ENCODE peak calls at places on chromosome 4, in seven cellular contexts. M, I, G, K, T, A and V are unnamed samples.

GRCh38 chr4:109562457-109563237 is 2.6 kb downstream of the MCUB start:
- DNase-seq in T (no peak), I (no peak), M (no peak), G (no peak), A (no peak), K (no peak), V (no peak)

GRCh38 chr4:77625485-77625884 is 19.9 kb downstream of the CXCL13 start:
- DNase-seq in M (no peak), G (no peak), I (no peak), K (no peak), T (no peak), A (no peak), V (no peak)

GRCh38 chr4:178881937-178882336 is 1439.7 kb upstream of the AGA start:
- DNase-seq in I (no peak), G (no peak), A (no peak), T (no peak), M (no peak), K (no peak), V (no peak)

GRCh38 chr4:8790749-8791148 is 80.9 kb downstream of the HMX1 start:
- DNase-seq in A (no peak), K (no peak), G (no peak), I (no peak), T (no peak), M (no peak), V (no peak)

GRCh38 chr4:8353912-8354453 is 84.4 kb downstream of the HTRA3 start:
- DNase-seq in G (no peak), M (peak; percentile 77), A (peak; percentile 78), I (no peak), K (peak; percentile 53), T (no peak), V (no peak)

GRCh38 chr4:113708250-113708649 is 53.3 kb downstream of the CAMK2D start:
- DNase-seq in A (peak; percentile 29), G (no peak), T (no peak), K (no peak), I (no peak), M (no peak), V (peak; percentile 15)

GRCh38 chr4:113145519-113146291 is 96.3 kb downstream of the ANK2 start:
- DNase-seq in G (no peak), M (no peak), T (no peak), I (no peak), A (no peak), K (no peak), V (no peak)

GRCh38 chr4:165461176-165461835 is 82.5 kb downstream of the CPE start:
- DNase-seq in I (no peak), K (no peak), A (peak; percentile 75), T (no peak), G (no peak), M (peak; percentile 65), V (no peak)

GRCh38 chr4:31194823-31195222 is 474.7 kb downstream of the PCDH7 start:
- DNase-seq in M (no peak), I (no peak), G (no peak), K (no peak), A (no peak), T (no peak), V (no peak)

GRCh38 chr4:103754844-103755243 is 35.1 kb upstream of the TACR3 start:
- DNase-seq in I (no peak), G (no peak), A (no peak), K (no peak), M (no peak), T (no peak), V (no peak)

GRCh38 chr4:116839826-116840225 is 245.6 kb downstream of the TRAM1L1 start:
- DNase-seq in A (no peak), G (no peak), I (no peak), T (no peak), M (no peak), K (no peak), V (no peak)

GRCh38 chr4:6109842-6110560 is 90.3 kb downstream of the JAKMIP1 start:
- DNase-seq in T (no peak), M (no peak), G (no peak), I (no peak), K (peak; percentile 53), A (no peak), V (no peak)

GRCh38 chr4:243407-243806 is 61.9 kb downstream of the ZNF732 start:
- DNase-seq in G (no peak), M (no peak), A (no peak), K (no peak), I (no peak), T (no peak), V (no peak)

GRCh38 chr4:6724461-6725111 is 8.6 kb downstream of the BLOC1S4 start:
- DNase-seq in I (no peak), A (peak; percentile 41), G (no peak), K (no peak), M (no peak), T (no peak), V (no peak)

GRCh38 chr4:10396181-10396580 is 61.0 kb downstream of the ZNF518B start:
- DNase-seq in T (no peak), M (no peak), K (no peak), G (no peak), A (no peak), I (no peak), V (no peak)

GRCh38 chr4:54230479-54231418 is 1.7 kb downstream of the PDGFRA start:
- DNase-seq in A (no peak), G (no peak), T (no peak), M (peak; percentile 55), I (no peak), K (peak; percentile 81), V (peak; percentile 16)

GRCh38 chr4:36394352-36394903 is 113.0 kb downstream of the DTHD1 start:
- DNase-seq in I (no peak), T (peak; percentile 64), M (no peak), G (no peak), K (no peak), A (no peak), V (no peak)

GRCh38 chr4:159563257-159563656 is 460.4 kb downstream of the RAPGEF2 start:
- DNase-seq in G (no peak), I (no peak), K (no peak), T (no peak), M (no peak), A (no peak), V (no peak)

GRCh38 chr4:39576268-39576667 is 49.0 kb upstream of the UGDH start:
- DNase-seq in T (no peak), A (peak; percentile 27), G (no peak), M (no peak), K (no peak), I (no peak), V (no peak)

GRCh38 chr4:84957509-84958420 is 8.7 kb downstream of the WDFY3 start:
- DNase-seq in I (no peak), K (no peak), T (no peak), G (no peak), M (no peak), A (no peak), V (no peak)

GRCh38 chr4:94588900-94589693 is 137.4 kb downstream of the PDLIM5 start:
- DNase-seq in A (no peak), K (no peak), I (no peak), G (no peak), M (no peak), T (no peak), V (no peak)

GRCh38 chr4:121690001-121690400 is 6.8 kb downstream of the ANXA5 start:
- DNase-seq in K (no peak), I (no peak), T (no peak), A (peak; percentile 86), G (no peak), M (no peak), V (no peak)

GRCh38 chr4:101780284-101780683 is 10.2 kb upstream of the BANK1 start:
- DNase-seq in A (no peak), M (no peak), K (no peak), G (no peak), I (no peak), T (no peak), V (no peak)

GRCh38 chr4:183402771-183403170 is 41.7 kb upstream of the CDKN2AIP start:
- DNase-seq in M (no peak), A (no peak), I (no peak), T (no peak), K (no peak), G (no peak), V (no peak)

GRCh38 chr4:127162741-127163140 is 470.0 kb upstream of the INTU start:
- DNase-seq in G (no peak), I (no peak), K (no peak), A (peak; percentile 86), T (no peak), M (peak; percentile 48), V (no peak)